ENCODE peak calls at places on chromosomes 12 and 14, in ten cellular contexts. One of them, this sample, is unnamed.

GRCh38 chr14:69685716-69686115 is 74.3 kb downstream of the SUSD6 start:
- DNase-seq in EH: peak
- DNase-seq in sigmoid colon: peak
- DNase-seq in NCI-H2081: peak
- DNase-seq in GM19239: no peak
- DNase-seq in activated CD8-positive, alpha-beta memory T cell treated with anti-CD3 and anti-CD28 coated beads for 48 hours: no peak
- DNase-seq in ovary: peak
- DNase-seq in activated CD4-positive, CD25-positive, alpha-beta regulatory T cell: no peak
- DNase-seq in activated naive CD4-positive, alpha-beta T cell treated with Interleukin-2 at 50 U/mL for 16 hours: peak
- DNase-seq in non-pigmented ciliary epithelial cell: no peak
- DNase-seq in this sample: no peak

GRCh38 chr14:96626916-96627315 is 124.7 kb downstream of the PAPOLA start:
- DNase-seq in activated CD8-positive, alpha-beta memory T cell treated with anti-CD3 and anti-CD28 coated beads for 48 hours: no peak
- DNase-seq in NCI-H2081: no peak
- DNase-seq in activated CD4-positive, CD25-positive, alpha-beta regulatory T cell: no peak
- DNase-seq in EH: no peak
- DNase-seq in ovary: no peak
- DNase-seq in sigmoid colon: no peak
- DNase-seq in non-pigmented ciliary epithelial cell: no peak
- DNase-seq in GM19239: no peak
- DNase-seq in activated naive CD4-positive, alpha-beta T cell treated with Interleukin-2 at 50 U/mL for 16 hours: no peak
- DNase-seq in this sample: no peak

GRCh38 chr12:9707864-9708808 is 24.8 kb downstream of the CLECL1 start:
- DNase-seq in activated naive CD4-positive, alpha-beta T cell treated with Interleukin-2 at 50 U/mL for 16 hours: peak
- DNase-seq in activated CD8-positive, alpha-beta memory T cell treated with anti-CD3 and anti-CD28 coated beads for 48 hours: no peak
- DNase-seq in ovary: no peak
- DNase-seq in EH: peak
- DNase-seq in non-pigmented ciliary epithelial cell: no peak
- DNase-seq in GM19239: no peak
- DNase-seq in NCI-H2081: peak
- DNase-seq in sigmoid colon: no peak
- DNase-seq in activated CD4-positive, CD25-positive, alpha-beta regulatory T cell: peak
- DNase-seq in this sample: no peak

GRCh38 chr14:28542040-28542439 is 224.5 kb upstream of the FOXG1 start:
- DNase-seq in GM19239: no peak
- DNase-seq in activated CD8-positive, alpha-beta memory T cell treated with anti-CD3 and anti-CD28 coated beads for 48 hours: no peak
- DNase-seq in NCI-H2081: no peak
- DNase-seq in activated CD4-positive, CD25-positive, alpha-beta regulatory T cell: no peak
- DNase-seq in EH: no peak
- DNase-seq in sigmoid colon: no peak
- DNase-seq in ovary: no peak
- DNase-seq in activated naive CD4-positive, alpha-beta T cell treated with Interleukin-2 at 50 U/mL for 16 hours: no peak
- DNase-seq in non-pigmented ciliary epithelial cell: no peak
- DNase-seq in this sample: no peak

GRCh38 chr14:43795600-43796228 is 711.4 kb downstream of the FSCB start:
- DNase-seq in EH: no peak
- DNase-seq in activated CD8-positive, alpha-beta memory T cell treated with anti-CD3 and anti-CD28 coated beads for 48 hours: no peak
- DNase-seq in ovary: no peak
- DNase-seq in sigmoid colon: no peak
- DNase-seq in GM19239: no peak
- DNase-seq in NCI-H2081: no peak
- DNase-seq in non-pigmented ciliary epithelial cell: no peak
- DNase-seq in activated CD4-positive, CD25-positive, alpha-beta regulatory T cell: no peak
- DNase-seq in activated naive CD4-positive, alpha-beta T cell treated with Interleukin-2 at 50 U/mL for 16 hours: no peak
- DNase-seq in this sample: no peak

GRCh38 chr14:23514009-23514962 is 37.3 kb downstream of the ZFHX2 start:
- DNase-seq in non-pigmented ciliary epithelial cell: no peak
- DNase-seq in EH: no peak
- DNase-seq in NCI-H2081: no peak
- DNase-seq in activated CD8-positive, alpha-beta memory T cell treated with anti-CD3 and anti-CD28 coated beads for 48 hours: no peak
- DNase-seq in GM19239: no peak
- DNase-seq in ovary: no peak
- DNase-seq in activated CD4-positive, CD25-positive, alpha-beta regulatory T cell: no peak
- DNase-seq in sigmoid colon: peak
- DNase-seq in activated naive CD4-positive, alpha-beta T cell treated with Interleukin-2 at 50 U/mL for 16 hours: no peak
- DNase-seq in this sample: no peak

GRCh38 chr14:105864116-105864515 is 337.7 kb downstream of the TMEM121 start:
- DNase-seq in sigmoid colon: peak
- DNase-seq in activated CD8-positive, alpha-beta memory T cell treated with anti-CD3 and anti-CD28 coated beads for 48 hours: no peak
- DNase-seq in ovary: peak
- DNase-seq in NCI-H2081: no peak
- DNase-seq in GM19239: no peak
- DNase-seq in activated CD4-positive, CD25-positive, alpha-beta regulatory T cell: no peak
- DNase-seq in non-pigmented ciliary epithelial cell: no peak
- DNase-seq in EH: no peak
- DNase-seq in activated naive CD4-positive, alpha-beta T cell treated with Interleukin-2 at 50 U/mL for 16 hours: no peak
- DNase-seq in this sample: peak

GRCh38 chr14:85093631-85094330 is 436.2 kb upstream of the FLRT2 start:
- DNase-seq in sigmoid colon: no peak
- DNase-seq in NCI-H2081: no peak
- DNase-seq in ovary: no peak
- DNase-seq in activated CD8-positive, alpha-beta memory T cell treated with anti-CD3 and anti-CD28 coated beads for 48 hours: no peak
- DNase-seq in non-pigmented ciliary epithelial cell: no peak
- DNase-seq in GM19239: no peak
- DNase-seq in activated CD4-positive, CD25-positive, alpha-beta regulatory T cell: no peak
- DNase-seq in activated naive CD4-positive, alpha-beta T cell treated with Interleukin-2 at 50 U/mL for 16 hours: no peak
- DNase-seq in EH: no peak
- DNase-seq in this sample: no peak

GRCh38 chr12:70327541-70327940 is 38.5 kb upstream of the KCNMB4 start:
- DNase-seq in activated CD4-positive, CD25-positive, alpha-beta regulatory T cell: no peak
- DNase-seq in ovary: no peak
- DNase-seq in NCI-H2081: no peak
- DNase-seq in activated CD8-positive, alpha-beta memory T cell treated with anti-CD3 and anti-CD28 coated beads for 48 hours: no peak
- DNase-seq in GM19239: no peak
- DNase-seq in EH: no peak
- DNase-seq in sigmoid colon: no peak
- DNase-seq in activated naive CD4-positive, alpha-beta T cell treated with Interleukin-2 at 50 U/mL for 16 hours: no peak
- DNase-seq in non-pigmented ciliary epithelial cell: no peak
- DNase-seq in this sample: no peak

GRCh38 chr14:89196561-89196960 is 220.5 kb downstream of the FOXN3 start:
- DNase-seq in activated CD8-positive, alpha-beta memory T cell treated with anti-CD3 and anti-CD28 coated beads for 48 hours: no peak
- DNase-seq in activated CD4-positive, CD25-positive, alpha-beta regulatory T cell: no peak
- DNase-seq in activated naive CD4-positive, alpha-beta T cell treated with Interleukin-2 at 50 U/mL for 16 hours: no peak
- DNase-seq in non-pigmented ciliary epithelial cell: no peak
- DNase-seq in ovary: no peak
- DNase-seq in GM19239: no peak
- DNase-seq in EH: no peak
- DNase-seq in sigmoid colon: no peak
- DNase-seq in NCI-H2081: no peak
- DNase-seq in this sample: no peak

GRCh38 chr14:57574617-57575288 is 81.1 kb upstream of the CCDC198 start:
- DNase-seq in activated CD4-positive, CD25-positive, alpha-beta regulatory T cell: no peak
- DNase-seq in activated naive CD4-positive, alpha-beta T cell treated with Interleukin-2 at 50 U/mL for 16 hours: no peak
- DNase-seq in activated CD8-positive, alpha-beta memory T cell treated with anti-CD3 and anti-CD28 coated beads for 48 hours: no peak
- DNase-seq in EH: no peak
- DNase-seq in non-pigmented ciliary epithelial cell: no peak
- DNase-seq in NCI-H2081: no peak
- DNase-seq in sigmoid colon: no peak
- DNase-seq in GM19239: no peak
- DNase-seq in ovary: no peak
- DNase-seq in this sample: no peak

GRCh38 chr12:92096346-92097136 is 49.1 kb downstream of the BTG1 start:
- DNase-seq in GM19239: no peak
- DNase-seq in activated naive CD4-positive, alpha-beta T cell treated with Interleukin-2 at 50 U/mL for 16 hours: no peak
- DNase-seq in sigmoid colon: no peak
- DNase-seq in EH: peak
- DNase-seq in non-pigmented ciliary epithelial cell: no peak
- DNase-seq in activated CD4-positive, CD25-positive, alpha-beta regulatory T cell: no peak
- DNase-seq in ovary: no peak
- DNase-seq in activated CD8-positive, alpha-beta memory T cell treated with anti-CD3 and anti-CD28 coated beads for 48 hours: no peak
- DNase-seq in NCI-H2081: no peak
- DNase-seq in this sample: no peak

GRCh38 chr12:8950287-8950574 is 786 bp upstream of the M6PR start:
- DNase-seq in sigmoid colon: no peak
- DNase-seq in activated CD4-positive, CD25-positive, alpha-beta regulatory T cell: no peak
- DNase-seq in activated CD8-positive, alpha-beta memory T cell treated with anti-CD3 and anti-CD28 coated beads for 48 hours: no peak
- DNase-seq in activated naive CD4-positive, alpha-beta T cell treated with Interleukin-2 at 50 U/mL for 16 hours: no peak
- DNase-seq in NCI-H2081: no peak
- DNase-seq in non-pigmented ciliary epithelial cell: peak
- DNase-seq in ovary: no peak
- DNase-seq in EH: no peak
- DNase-seq in GM19239: no peak
- DNase-seq in this sample: no peak

GRCh38 chr12:50933459-50934124 is 18.8 kb upstream of the HIGD1C start:
- DNase-seq in NCI-H2081: no peak
- DNase-seq in activated CD4-positive, CD25-positive, alpha-beta regulatory T cell: no peak
- DNase-seq in GM19239: no peak
- DNase-seq in sigmoid colon: no peak
- DNase-seq in activated CD8-positive, alpha-beta memory T cell treated with anti-CD3 and anti-CD28 coated beads for 48 hours: no peak
- DNase-seq in ovary: no peak
- DNase-seq in non-pigmented ciliary epithelial cell: no peak
- DNase-seq in activated naive CD4-positive, alpha-beta T cell treated with Interleukin-2 at 50 U/mL for 16 hours: no peak
- DNase-seq in EH: no peak
- DNase-seq in this sample: peak

GRCh38 chr12:7716391-7716790 is 5.2 kb downstream of the DPPA3 start:
- DNase-seq in non-pigmented ciliary epithelial cell: no peak
- DNase-seq in EH: no peak
- DNase-seq in activated naive CD4-positive, alpha-beta T cell treated with Interleukin-2 at 50 U/mL for 16 hours: no peak
- DNase-seq in GM19239: no peak
- DNase-seq in NCI-H2081: no peak
- DNase-seq in activated CD4-positive, CD25-positive, alpha-beta regulatory T cell: no peak
- DNase-seq in activated CD8-positive, alpha-beta memory T cell treated with anti-CD3 and anti-CD28 coated beads for 48 hours: no peak
- DNase-seq in sigmoid colon: no peak
- DNase-seq in ovary: no peak
- DNase-seq in this sample: no peak

GRCh38 chr14:23121401-23121800 is 2.3 kb upstream of the CEBPE start:
- DNase-seq in GM19239: peak
- DNase-seq in NCI-H2081: no peak
- DNase-seq in non-pigmented ciliary epithelial cell: no peak
- DNase-seq in EH: peak
- DNase-seq in sigmoid colon: peak
- DNase-seq in activated naive CD4-positive, alpha-beta T cell treated with Interleukin-2 at 50 U/mL for 16 hours: no peak
- DNase-seq in activated CD4-positive, CD25-positive, alpha-beta regulatory T cell: no peak
- DNase-seq in ovary: peak
- DNase-seq in activated CD8-positive, alpha-beta memory T cell treated with anti-CD3 and anti-CD28 coated beads for 48 hours: no peak
- DNase-seq in this sample: peak

GRCh38 chr12:29164477-29165163 is 15.5 kb downstream of the FAR2 start:
- DNase-seq in activated naive CD4-positive, alpha-beta T cell treated with Interleukin-2 at 50 U/mL for 16 hours: no peak
- DNase-seq in sigmoid colon: no peak
- DNase-seq in ovary: no peak
- DNase-seq in GM19239: peak
- DNase-seq in NCI-H2081: no peak
- DNase-seq in activated CD8-positive, alpha-beta memory T cell treated with anti-CD3 and anti-CD28 coated beads for 48 hours: no peak
- DNase-seq in non-pigmented ciliary epithelial cell: peak
- DNase-seq in EH: peak
- DNase-seq in activated CD4-positive, CD25-positive, alpha-beta regulatory T cell: no peak
- DNase-seq in this sample: peak

GRCh38 chr12:93145086-93145485 is 216.0 kb upstream of the EEA1 start:
- DNase-seq in activated naive CD4-positive, alpha-beta T cell treated with Interleukin-2 at 50 U/mL for 16 hours: no peak
- DNase-seq in non-pigmented ciliary epithelial cell: no peak
- DNase-seq in ovary: no peak
- DNase-seq in activated CD8-positive, alpha-beta memory T cell treated with anti-CD3 and anti-CD28 coated beads for 48 hours: no peak
- DNase-seq in activated CD4-positive, CD25-positive, alpha-beta regulatory T cell: no peak
- DNase-seq in GM19239: no peak
- DNase-seq in NCI-H2081: no peak
- DNase-seq in EH: peak
- DNase-seq in sigmoid colon: no peak
- DNase-seq in this sample: no peak

GRCh38 chr14:71414631-71415403 is 507.6 kb downstream of the PCNX1 start:
- DNase-seq in non-pigmented ciliary epithelial cell: no peak
- DNase-seq in activated CD4-positive, CD25-positive, alpha-beta regulatory T cell: no peak
- DNase-seq in EH: peak
- DNase-seq in sigmoid colon: no peak
- DNase-seq in GM19239: no peak
- DNase-seq in NCI-H2081: no peak
- DNase-seq in activated CD8-positive, alpha-beta memory T cell treated with anti-CD3 and anti-CD28 coated beads for 48 hours: no peak
- DNase-seq in activated naive CD4-positive, alpha-beta T cell treated with Interleukin-2 at 50 U/mL for 16 hours: no peak
- DNase-seq in ovary: no peak
- DNase-seq in this sample: no peak

GRCh38 chr14:20440882-20441281 is 4.9 kb upstream of the KLHL33 start:
- DNase-seq in non-pigmented ciliary epithelial cell: no peak
- DNase-seq in NCI-H2081: no peak
- DNase-seq in sigmoid colon: no peak
- DNase-seq in activated CD8-positive, alpha-beta memory T cell treated with anti-CD3 and anti-CD28 coated beads for 48 hours: no peak
- DNase-seq in EH: no peak
- DNase-seq in ovary: no peak
- DNase-seq in GM19239: no peak
- DNase-seq in activated naive CD4-positive, alpha-beta T cell treated with Interleukin-2 at 50 U/mL for 16 hours: peak
- DNase-seq in activated CD4-positive, CD25-positive, alpha-beta regulatory T cell: no peak
- DNase-seq in this sample: no peak

GRCh38 chr14:59187802-59188460 is 536 bp upstream of the DAAM1 start:
- DNase-seq in EH: no peak
- DNase-seq in ovary: no peak
- DNase-seq in GM19239: no peak
- DNase-seq in activated naive CD4-positive, alpha-beta T cell treated with Interleukin-2 at 50 U/mL for 16 hours: peak
- DNase-seq in activated CD4-positive, CD25-positive, alpha-beta regulatory T cell: no peak
- DNase-seq in NCI-H2081: no peak
- DNase-seq in activated CD8-positive, alpha-beta memory T cell treated with anti-CD3 and anti-CD28 coated beads for 48 hours: no peak
- DNase-seq in non-pigmented ciliary epithelial cell: no peak
- DNase-seq in sigmoid colon: peak
- DNase-seq in this sample: no peak

GRCh38 chr14:76546426-76547221 is 170.7 kb downstream of the ESRRB start:
- DNase-seq in activated naive CD4-positive, alpha-beta T cell treated with Interleukin-2 at 50 U/mL for 16 hours: no peak
- DNase-seq in GM19239: peak
- DNase-seq in sigmoid colon: no peak
- DNase-seq in activated CD8-positive, alpha-beta memory T cell treated with anti-CD3 and anti-CD28 coated beads for 48 hours: no peak
- DNase-seq in activated CD4-positive, CD25-positive, alpha-beta regulatory T cell: no peak
- DNase-seq in non-pigmented ciliary epithelial cell: no peak
- DNase-seq in EH: peak
- DNase-seq in NCI-H2081: no peak
- DNase-seq in ovary: no peak
- DNase-seq in this sample: peak

GRCh38 chr12:31019561-31020308 is 53.9 kb upstream of the DDX11 start:
- DNase-seq in non-pigmented ciliary epithelial cell: no peak
- DNase-seq in NCI-H2081: no peak
- DNase-seq in ovary: no peak
- DNase-seq in GM19239: no peak
- DNase-seq in activated CD8-positive, alpha-beta memory T cell treated with anti-CD3 and anti-CD28 coated beads for 48 hours: no peak
- DNase-seq in sigmoid colon: peak
- DNase-seq in activated CD4-positive, CD25-positive, alpha-beta regulatory T cell: no peak
- DNase-seq in activated naive CD4-positive, alpha-beta T cell treated with Interleukin-2 at 50 U/mL for 16 hours: no peak
- DNase-seq in EH: no peak
- DNase-seq in this sample: no peak

GRCh38 chr14:92437729-92438280 is 75.8 kb upstream of the RIN3 start:
- DNase-seq in EH: no peak
- DNase-seq in sigmoid colon: no peak
- DNase-seq in non-pigmented ciliary epithelial cell: no peak
- DNase-seq in GM19239: no peak
- DNase-seq in activated CD8-positive, alpha-beta memory T cell treated with anti-CD3 and anti-CD28 coated beads for 48 hours: no peak
- DNase-seq in activated naive CD4-positive, alpha-beta T cell treated with Interleukin-2 at 50 U/mL for 16 hours: no peak
- DNase-seq in ovary: no peak
- DNase-seq in activated CD4-positive, CD25-positive, alpha-beta regulatory T cell: no peak
- DNase-seq in NCI-H2081: no peak
- DNase-seq in this sample: no peak

GRCh38 chr12:109147954-109148353 is 31.6 kb downstream of the ACACB start:
- DNase-seq in activated naive CD4-positive, alpha-beta T cell treated with Interleukin-2 at 50 U/mL for 16 hours: no peak
- DNase-seq in EH: no peak
- DNase-seq in ovary: peak
- DNase-seq in activated CD4-positive, CD25-positive, alpha-beta regulatory T cell: no peak
- DNase-seq in activated CD8-positive, alpha-beta memory T cell treated with anti-CD3 and anti-CD28 coated beads for 48 hours: no peak
- DNase-seq in non-pigmented ciliary epithelial cell: no peak
- DNase-seq in sigmoid colon: peak
- DNase-seq in NCI-H2081: no peak
- DNase-seq in GM19239: no peak
- DNase-seq in this sample: no peak

GRCh38 chr12:69901141-69901900 is 76.3 kb downstream of the MYRFL start:
- DNase-seq in ovary: no peak
- DNase-seq in non-pigmented ciliary epithelial cell: no peak
- DNase-seq in activated naive CD4-positive, alpha-beta T cell treated with Interleukin-2 at 50 U/mL for 16 hours: no peak
- DNase-seq in EH: peak
- DNase-seq in activated CD8-positive, alpha-beta memory T cell treated with anti-CD3 and anti-CD28 coated beads for 48 hours: no peak
- DNase-seq in NCI-H2081: no peak
- DNase-seq in sigmoid colon: no peak
- DNase-seq in activated CD4-positive, CD25-positive, alpha-beta regulatory T cell: no peak
- DNase-seq in GM19239: no peak
- DNase-seq in this sample: no peak

GRCh38 chr12:66453837-66454236 is 151.5 kb downstream of the HELB start:
- DNase-seq in EH: no peak
- DNase-seq in activated CD4-positive, CD25-positive, alpha-beta regulatory T cell: no peak
- DNase-seq in ovary: no peak
- DNase-seq in sigmoid colon: no peak
- DNase-seq in GM19239: no peak
- DNase-seq in activated naive CD4-positive, alpha-beta T cell treated with Interleukin-2 at 50 U/mL for 16 hours: no peak
- DNase-seq in non-pigmented ciliary epithelial cell: no peak
- DNase-seq in activated CD8-positive, alpha-beta memory T cell treated with anti-CD3 and anti-CD28 coated beads for 48 hours: no peak
- DNase-seq in NCI-H2081: no peak
- DNase-seq in this sample: no peak

GRCh38 chr14:73613046-73613383 is 698 bp downstream of the ACOT6 start:
- DNase-seq in ovary: no peak
- DNase-seq in activated CD4-positive, CD25-positive, alpha-beta regulatory T cell: no peak
- DNase-seq in EH: no peak
- DNase-seq in activated CD8-positive, alpha-beta memory T cell treated with anti-CD3 and anti-CD28 coated beads for 48 hours: no peak
- DNase-seq in sigmoid colon: no peak
- DNase-seq in NCI-H2081: no peak
- DNase-seq in non-pigmented ciliary epithelial cell: no peak
- DNase-seq in GM19239: no peak
- DNase-seq in activated naive CD4-positive, alpha-beta T cell treated with Interleukin-2 at 50 U/mL for 16 hours: no peak
- DNase-seq in this sample: no peak